ENCODE peak calls at places on chromosomes 13 and 19, in seven cellular contexts. K is fibroblast of mammary gland, G is heart left ventricle, H is AG09309, E is heart right ventricle, P is uterus, Z is stomach. B is an unnamed sample.

GRCh38 chr13:33289966-33290365 is 4.4 kb upstream of the STARD13 start:
- DNase-seq in K (no peak), E (no peak), H (no peak), G (no peak), Z (no peak), P (no peak), B (no peak)

GRCh38 chr13:112901951-112902651 is 66.9 kb upstream of the MCF2L start:
- DNase-seq in G (no peak), K (no peak), H (no peak), E (no peak), P (no peak), Z (peak), B (no peak)

GRCh38 chr13:113337556-113337955 is 26.4 kb downstream of the GRTP1 start:
- DNase-seq in Z (no peak), K (no peak), E (no peak), H (no peak), P (no peak), G (no peak), B (no peak)

GRCh38 chr19:19051478-19052213 is 12.1 kb upstream of the SLC25A42 start:
- DNase-seq in Z (no peak), E (no peak), H (no peak), K (no peak), P (no peak), G (no peak), B (no peak)

GRCh38 chr19:15614507-15615379 is at the start of gene CYP4F8:
- DNase-seq in Z (no peak), K (no peak), E (no peak), G (no peak), H (no peak), P (no peak), B (no peak)

GRCh38 chr13:44317752-44318550 is 55.7 kb upstream of the SERP2 start:
- DNase-seq in K (peak), Z (no peak), G (no peak), P (no peak), H (no peak), E (no peak), B (no peak)

GRCh38 chr19:42563352-42564210 is 31.1 kb downstream of the CEACAM8 start:
- DNase-seq in K (peak), P (no peak), H (peak), G (no peak), E (peak), Z (peak), B (no peak)

GRCh38 chr19:17001603-17002183 is 24.9 kb downstream of the CPAMD8 start:
- DNase-seq in E (peak), P (no peak), G (peak), K (no peak), H (no peak), Z (no peak), B (peak)

GRCh38 chr19:36418287-36419001 is at the start of gene ZFP82:
- DNase-seq in P (peak), E (peak), H (peak), Z (peak), K (peak), G (peak), B (peak)

GRCh38 chr13:44698076-44698475 is 121.9 kb upstream of the TSC22D1 start:
- DNase-seq in P (no peak), H (no peak), G (no peak), E (no peak), Z (no peak), K (no peak), B (no peak)

GRCh38 chr19:7916137-7916907 is 1.7 kb downstream of the TGFBR3L start:
- DNase-seq in H (no peak), Z (peak), P (no peak), E (no peak), K (no peak), G (no peak), B (peak)
- H3K4me3 ChIP-seq in H (peak), Z (peak), P (peak), E (peak), K (peak), G (peak), B (no peak)

DNA sequence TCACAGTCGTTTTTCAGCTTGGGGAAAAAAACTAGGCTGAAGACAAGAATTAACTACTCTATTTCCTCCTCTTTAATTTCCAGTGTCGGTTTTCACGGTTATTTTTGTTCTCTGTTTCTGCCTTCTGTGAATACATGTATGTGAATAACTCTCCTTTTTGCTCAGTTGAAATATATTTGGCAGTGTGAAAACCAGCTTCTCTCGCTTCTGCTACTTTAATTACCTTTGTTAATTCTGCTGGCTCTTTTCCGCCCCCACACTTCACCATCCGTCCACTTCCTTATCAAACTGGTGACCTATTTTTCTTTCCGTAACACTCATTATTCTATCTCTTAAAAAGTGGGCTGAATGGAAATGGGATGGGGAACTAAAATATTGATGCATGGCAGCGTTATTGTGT is 126.4 kb downstream of the POU4F1 start:
- DNase-seq in H (no peak), Z (no peak), P (no peak), K (no peak), G (no peak), E (no peak), B (no peak)
- H3K4me3 ChIP-seq in H (no peak), Z (no peak), P (no peak), K (no peak), G (no peak), E (no peak), B (no peak)

GRCh38 chr19:982567-983170 is 1.5 kb upstream of the WDR18 start:
- DNase-seq in K (peak), E (peak), P (peak), G (peak), H (no peak), Z (peak), B (peak)
- H3K4me3 ChIP-seq in K (peak), E (peak), P (peak), G (peak), H (peak), Z (peak), B (no peak)

GRCh38 chr13:99417821-99418662 is 83.2 kb upstream of the TM9SF2 start:
- DNase-seq in G (no peak), H (no peak), E (no peak), K (no peak), P (no peak), Z (peak), B (no peak)

GRCh38 chr13:99417151-99417820 is 84.0 kb upstream of the TM9SF2 start:
- DNase-seq in P (no peak), K (no peak), Z (peak), H (no peak), G (no peak), E (no peak), B (peak)

GRCh38 chr13:99415851-99416331 is 85.4 kb upstream of the TM9SF2 start:
- DNase-seq in E (no peak), H (no peak), P (no peak), Z (no peak), G (no peak), K (no peak), B (peak)

GRCh38 chr13:99415014-99415650 is 86.1 kb upstream of the TM9SF2 start:
- DNase-seq in P (no peak), K (no peak), Z (no peak), G (no peak), E (no peak), H (no peak), B (no peak)

GRCh38 chr13:99416411-99417121 is 84.7 kb upstream of the TM9SF2 start:
- DNase-seq in P (no peak), Z (peak), K (no peak), H (no peak), E (no peak), G (no peak), B (peak)
- H3K4me3 ChIP-seq in P (no peak), Z (no peak), K (no peak), H (no peak), E (no peak), G (no peak), B (no peak)

GRCh38 chr19:2983351-2984195 is 6.2 kb downstream of the TLE6 start:
- DNase-seq in K (peak), H (no peak), Z (no peak), P (peak), G (peak), E (peak), B (peak)
- H3K4me3 ChIP-seq in K (peak), H (peak), Z (peak), P (peak), G (peak), E (peak), B (no peak)

GRCh38 chr13:105139048-105139379 is 1396.4 kb downstream of the EFNB2 start:
- DNase-seq in G (no peak), H (no peak), E (no peak), K (no peak), P (no peak), Z (no peak), B (no peak)
- H3K4me3 ChIP-seq in G (no peak), H (no peak), E (peak), K (no peak), P (no peak), Z (peak), B (peak)

GRCh38 chr13:51845574-51846318 is 769 bp upstream of the TMEM272 start:
- DNase-seq in E (no peak), K (no peak), G (no peak), P (no peak), Z (no peak), H (no peak), B (no peak)
- H3K4me3 ChIP-seq in E (no peak), K (no peak), G (no peak), P (no peak), Z (peak), H (no peak), B (no peak)

GRCh38 chr13:86882107-86882506 is 789.1 kb upstream of the SLITRK5 start:
- DNase-seq in Z (no peak), G (no peak), P (no peak), H (no peak), E (no peak), K (no peak), B (no peak)
- H3K4me3 ChIP-seq in Z (no peak), G (no peak), P (no peak), H (no peak), E (no peak), K (no peak), B (no peak)

DNA sequence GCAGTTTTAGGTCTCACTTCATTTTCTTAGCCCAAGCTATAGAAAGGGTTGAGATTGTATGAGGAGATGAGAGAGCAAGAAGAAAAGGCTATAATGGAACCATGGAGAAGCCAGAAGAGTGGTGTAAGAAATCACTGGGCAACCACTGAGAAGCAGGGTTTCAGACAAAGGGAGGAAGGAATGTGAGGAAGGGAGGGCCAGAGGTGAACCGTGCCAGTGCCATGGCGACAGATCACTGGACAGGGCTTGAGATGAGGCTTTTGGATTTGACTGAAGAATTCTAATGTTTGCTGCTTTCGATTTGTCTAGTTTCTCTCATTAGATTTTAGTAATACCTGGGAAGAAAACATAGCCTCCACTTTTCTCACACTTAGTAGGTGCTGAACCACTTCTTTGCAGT is 6.3 kb upstream of the GPR183 start:
- DNase-seq in Z (no peak), H (no peak), K (no peak), E (no peak), P (no peak), G (no peak), B (no peak)
- H3K4me3 ChIP-seq in Z (no peak), H (no peak), K (no peak), E (no peak), P (no peak), G (no peak), B (no peak)